ENCODE peak calls at places on chromosomes 11 and 22, in eight cellular contexts. O, B, J, C, R, E, Q and U are unnamed samples.

GRCh38 chr11:37811349-37811748 is 1213.3 kb upstream of the RAG2 start:
- DNase-seq in O (no peak), E (no peak), C (no peak), R (no peak), Q (no peak), J (no peak), B (no peak), U (peak)

GRCh38 chr11:48107188-48107704 is 109.4 kb upstream of the OR4B1 start:
- DNase-seq in E (no peak), J (peak), Q (peak), C (no peak), O (peak), B (no peak), R (no peak), U (no peak)

GRCh38 chr22:38872831-38873248 is 824 bp upstream of the CBX6 start:
- DNase-seq in E (no peak), B (no peak), J (no peak), C (peak), O (no peak), Q (peak), R (peak), U (peak)

GRCh38 chr11:3123761-3124733 is 41.1 kb downstream of the OSBPL5 start:
- DNase-seq in R (peak), Q (peak), E (no peak), J (no peak), O (peak), C (no peak), B (peak), U (peak)

GRCh38 chr11:118572914-118573550 is 823 bp downstream of the ARCN1 start:
- DNase-seq in R (no peak), J (peak), E (no peak), Q (peak), C (no peak), B (no peak), O (peak), U (no peak)

GRCh38 chr11:115942043-115942442 is 437.8 kb upstream of the CADM1 start:
- DNase-seq in E (no peak), Q (no peak), C (no peak), J (no peak), R (no peak), B (no peak), O (no peak), U (no peak)

GRCh38 chr11:93623179-93623578 is 38.3 kb upstream of the CEP295 start:
- DNase-seq in B (no peak), Q (no peak), J (no peak), R (no peak), C (no peak), O (no peak), E (no peak), U (no peak)

GRCh38 chr11:65112551-65113360 is 1.1 kb downstream of the TM7SF2 start:
- DNase-seq in Q (peak), C (peak), J (peak), R (peak), E (peak), B (peak), O (no peak), U (peak)

GRCh38 chr11:13012037-13012693 is 3.0 kb downstream of the RASSF10 start:
- DNase-seq in C (no peak), Q (peak), O (no peak), R (no peak), B (no peak), J (no peak), E (peak), U (peak)

GRCh38 chr11:68749061-68749491 is 2.2 kb downstream of the TESMIN start:
- DNase-seq in Q (peak), C (no peak), R (no peak), B (no peak), O (no peak), J (no peak), E (no peak), U (no peak)

GRCh38 chr11:103609117-103610066 is 427.0 kb upstream of the DDI1 start:
- DNase-seq in R (no peak), J (no peak), Q (peak), B (no peak), O (peak), C (no peak), E (no peak), U (no peak)

GRCh38 chr11:33970984-33971466 is 79.1 kb upstream of the LMO2 start:
- DNase-seq in C (peak), J (peak), Q (peak), E (peak), B (no peak), O (peak), R (peak), U (peak)

GRCh38 chr11:116694815-116695590 is 77.8 kb downstream of the BUD13 start:
- DNase-seq in B (no peak), C (no peak), E (no peak), J (no peak), O (no peak), Q (no peak), R (no peak), U (no peak)

GRCh38 chr22:43298062-43298801 is 44.9 kb downstream of the SCUBE1 start:
- DNase-seq in C (no peak), O (peak), B (no peak), R (no peak), E (no peak), Q (no peak), J (no peak), U (peak)

GRCh38 chr11:118918128-118918685 is 7.5 kb downstream of the BCL9L start:
- DNase-seq in C (no peak), O (peak), Q (peak), B (no peak), R (peak), E (no peak), J (no peak), U (peak)

GRCh38 chr11:46892838-46893237 is 25.5 kb downstream of the LRP4 start:
- DNase-seq in B (no peak), R (no peak), C (no peak), Q (no peak), O (no peak), J (no peak), E (no peak), U (no peak)

GRCh38 chr11:107562647-107563208 is 2.8 kb downstream of the ALKBH8 start:
- DNase-seq in R (no peak), O (peak), B (no peak), Q (peak), J (no peak), E (no peak), C (no peak), U (no peak)

GRCh38 chr11:33598426-33599069 is 102.1 kb downstream of the C11orf91 start:
- DNase-seq in E (peak), B (no peak), Q (no peak), C (no peak), R (no peak), J (no peak), O (peak), U (no peak)

GRCh38 chr11:65558785-65559509 is 788 bp upstream of the LTBP3 start:
- DNase-seq in O (no peak), B (no peak), E (no peak), C (peak), J (no peak), Q (peak), R (peak), U (no peak)

GRCh38 chr11:100682247-100682969 is 4.7 kb upstream of the ARHGAP42 start:
- DNase-seq in Q (no peak), O (peak), B (no peak), E (no peak), C (no peak), R (no peak), J (no peak), U (no peak)

GRCh38 chr22:20434773-20435172 is 2.9 kb downstream of the SCARF2 start:
- DNase-seq in E (no peak), O (no peak), J (no peak), R (no peak), C (no peak), Q (no peak), B (no peak), U (no peak)

GRCh38 chr11:68117896-68118470 is 3.2 kb downstream of the CHKA start:
- DNase-seq in O (no peak), E (no peak), J (no peak), C (no peak), Q (peak), B (no peak), R (no peak), U (no peak)

GRCh38 chr11:1939006-1939626 is 8.0 kb upstream of the MRPL23 start:
- DNase-seq in Q (no peak), E (no peak), B (no peak), C (no peak), J (no peak), R (peak), O (no peak), U (no peak)

GRCh38 chr11:60830478-60831142 is 11.3 kb upstream of the CCDC86 start:
- DNase-seq in C (no peak), R (no peak), B (no peak), O (no peak), E (no peak), Q (no peak), J (no peak), U (no peak)

GRCh38 chr11:57458410-57459111 is 1.8 kb upstream of the RTN4RL2 start:
- DNase-seq in E (peak), J (no peak), R (peak), Q (no peak), C (no peak), B (peak), O (peak), U (peak)

GRCh38 chr11:123060265-123061000 is 1.5 kb downstream of the HSPA8 start:
- DNase-seq in C (no peak), B (no peak), O (no peak), Q (no peak), J (no peak), R (no peak), E (no peak), U (no peak)

GRCh38 chr11:72287293-72287692 is 43.3 kb upstream of the PHOX2A start:
- DNase-seq in C (no peak), E (no peak), R (no peak), B (no peak), O (no peak), Q (no peak), J (no peak), U (no peak)